ENCODE peak calls at places on chromosomes 4 and X, in six cellular contexts. H is HepG2, B is GM12878, Z is A549, J is upper lobe of left lung, Q is K562. I is an unnamed sample.

GRCh38 chr4:37648084-37648817 is 37.9 kb downstream of the RELL1 start:
- ATAC-seq in Q (peak; percentile 64), J (peak; percentile 86), Z (peak; percentile 97), H (peak; percentile 95), B (no peak), I (peak; percentile 80)

GRCh38 chrX:137362583-137362982 is 203.3 kb upstream of the ZIC3 start:
- ATAC-seq in B (no peak), H (peak; percentile 71), Q (no peak), J (no peak), Z (no peak), I (no peak)

GRCh38 chr4:11297627-11298026 is 131.1 kb downstream of the HS3ST1 start:
- ATAC-seq in Q (no peak), B (peak; percentile 49), J (no peak), Z (no peak), H (no peak), I (no peak)

GRCh38 chr4:116005806-116006088 is 892.3 kb upstream of the NDST4 start:
- ATAC-seq in Q (no peak), J (no peak), Z (no peak), H (no peak), B (peak; percentile 26), I (no peak)

GRCh38 chrX:10208281-10208856 is 51.6 kb downstream of the CLCN4 start:
- ATAC-seq in Q (no peak), J (no peak), H (no peak), Z (no peak), B (no peak), I (no peak)

GRCh38 chr4:20662851-20663250 is 37.4 kb upstream of the PACRGL start:
- ATAC-seq in J (no peak), Z (no peak), Q (no peak), B (no peak), H (no peak), I (no peak)

GRCh38 chr4:125321709-125322362 is 7.1 kb downstream of the FAT4 start:
- ATAC-seq in Q (no peak), J (no peak), B (no peak), Z (no peak), H (no peak), I (peak; percentile 42)

GRCh38 chrX:23497919-23498318 is 163.3 kb downstream of the PTCHD1 start:
- ATAC-seq in Q (no peak), H (no peak), J (no peak), B (peak; percentile 57), Z (no peak), I (no peak)

GRCh38 chrX:112694811-112695210 is 15.1 kb upstream of the LHFPL1 start:
- ATAC-seq in Q (no peak), H (no peak), Z (no peak), J (no peak), B (no peak), I (no peak)

GRCh38 chr4:86300516-86300915 is 59.3 kb downstream of the MAPK10 start:
- ATAC-seq in H (no peak), Q (no peak), J (no peak), Z (no peak), B (no peak), I (no peak)
- TF ChIP-seq EP300 in H (no peak), Q (no peak), J (no peak), Z (no peak), B (no peak), I (no peak)

GRCh38 chrX:98459669-98460068 is 1576.0 kb downstream of the RPA4 start:
- ATAC-seq in B (no peak), J (no peak), Q (no peak), Z (no peak), H (no peak), I (no peak)
- TF ChIP-seq EP300 in B (no peak), J (no peak), Q (no peak), Z (no peak), H (no peak), I (no peak)

DNA sequence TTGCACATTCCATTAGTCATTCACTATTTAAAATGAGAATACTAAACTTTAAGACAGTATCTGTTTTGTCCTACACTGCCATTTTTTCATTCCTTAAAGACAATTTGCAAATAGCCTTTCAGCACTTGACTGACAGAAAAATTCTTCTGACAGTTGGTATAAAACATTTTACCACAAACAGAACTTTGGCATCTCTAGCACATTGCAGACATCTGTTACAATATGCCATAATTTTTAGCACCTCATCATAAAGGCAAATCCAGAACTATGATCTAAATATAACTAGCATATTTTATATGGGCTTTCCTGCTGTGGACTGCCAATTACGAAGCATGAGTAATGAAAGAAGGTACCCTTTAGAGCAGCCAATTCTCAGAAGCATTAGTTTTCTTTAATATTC is 647.4 kb upstream of the GALNT7 start:
- ATAC-seq in Q (no peak), J (no peak), Z (no peak), H (no peak), B (no peak), I (no peak)
- TF ChIP-seq EP300 in Q (no peak), J (no peak), Z (no peak), H (no peak), B (no peak), I (no peak)

GRCh38 chrX:2764766-2765666 is 13.2 kb downstream of the XG start:
- ATAC-seq in J (no peak), H (no peak), Q (no peak), B (no peak), Z (no peak), I (no peak)

GRCh38 chrX:2769615-2770014 is 17.8 kb downstream of the XG start:
- ATAC-seq in J (no peak), H (no peak), Z (no peak), B (no peak), Q (no peak), I (no peak)

GRCh38 chrX:2766921-2767320 is 15.1 kb downstream of the XG start:
- ATAC-seq in H (no peak), B (no peak), Z (no peak), J (no peak), Q (no peak), I (no peak)

DNA sequence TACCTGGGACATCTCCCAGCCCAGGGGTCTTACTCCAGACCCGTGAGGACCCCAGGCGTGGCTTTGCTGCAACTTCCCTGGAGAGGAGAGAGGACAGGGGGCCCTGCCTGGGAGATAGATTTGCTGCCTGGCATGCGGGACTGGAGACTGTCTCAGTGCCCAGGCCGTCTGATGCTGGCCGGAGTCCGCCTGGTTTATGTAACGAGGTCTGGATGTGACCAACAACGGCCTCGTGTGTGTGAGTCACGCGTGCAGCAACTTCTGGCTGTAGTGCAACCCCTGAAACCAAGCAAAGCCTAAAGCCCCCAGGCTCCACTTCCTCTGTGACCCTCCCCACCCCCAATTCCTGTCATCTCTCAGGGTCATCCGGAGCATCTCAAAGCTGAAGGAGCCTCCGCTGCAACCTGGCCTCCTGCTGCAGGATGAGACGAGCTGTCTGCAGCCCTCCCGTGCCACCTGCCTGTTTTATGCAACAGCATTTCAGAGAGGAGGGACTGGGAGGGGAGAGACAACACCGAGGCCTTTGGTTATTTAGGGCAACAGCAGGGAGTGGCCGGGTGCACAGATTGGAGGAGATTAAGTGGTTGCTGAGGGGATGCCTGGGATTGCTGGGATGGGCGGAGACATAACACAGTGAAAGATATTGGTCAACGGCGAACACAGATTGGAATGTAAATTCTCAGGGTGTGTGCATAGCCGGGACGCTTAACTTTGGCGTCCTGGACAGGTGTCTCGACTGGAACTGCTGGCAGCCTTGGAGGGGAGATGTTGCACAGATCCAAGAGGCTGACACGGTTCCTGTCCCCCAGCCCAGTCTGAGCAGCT is 16.0 kb downstream of the XG start:
- ATAC-seq in H (peak; percentile 79), J (peak; percentile 89), B (no peak), Z (peak; percentile 94), Q (peak; percentile 39), I (peak; percentile 69)
- TF ChIP-seq EP300 in H (no peak), J (no peak), B (no peak), Z (no peak), Q (no peak), I (no peak)

GRCh38 chr4:173656898-173657297 is 126.9 kb upstream of the HAND2 start:
- ATAC-seq in Z (no peak), J (no peak), H (no peak), B (no peak), Q (no peak), I (no peak)

GRCh38 chr4:173647902-173648301 is 117.9 kb upstream of the HAND2 start:
- ATAC-seq in H (no peak), Q (no peak), B (no peak), J (no peak), Z (no peak), I (no peak)

GRCh38 chr4:173652283-173652931 is 122.4 kb upstream of the HAND2 start:
- ATAC-seq in J (no peak), Z (no peak), Q (no peak), H (no peak), B (no peak), I (peak; percentile 72)

DNA sequence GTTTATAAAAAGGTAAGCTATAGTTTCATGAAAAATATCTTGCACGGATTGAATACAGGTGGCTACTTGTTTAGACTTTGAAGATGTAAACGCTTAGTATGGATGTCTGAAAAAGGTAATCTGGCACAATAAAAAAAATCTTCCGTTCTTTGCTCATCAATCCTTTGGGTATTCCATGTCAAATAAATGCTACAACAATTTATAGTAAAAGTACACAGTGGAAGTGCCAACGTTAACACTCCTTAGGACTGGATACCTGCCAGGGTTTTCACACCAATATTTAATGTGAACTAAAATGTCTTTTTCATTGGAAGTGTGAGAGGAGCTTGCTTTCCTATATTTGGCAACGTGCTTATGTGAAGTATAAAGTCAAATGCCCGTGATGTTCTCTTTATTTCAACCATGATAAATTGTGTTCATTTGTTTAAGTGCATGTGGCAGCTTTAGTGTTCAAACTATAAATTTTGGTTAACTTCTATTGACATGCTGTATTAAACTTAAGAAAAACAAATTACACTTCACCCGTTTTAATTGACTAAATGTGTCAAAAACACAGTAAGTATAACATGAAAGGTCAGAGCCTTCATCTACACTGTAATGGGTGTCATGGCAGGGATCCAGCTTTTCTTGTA is 121.7 kb upstream of the HAND2 start:
- ATAC-seq in H (no peak), Q (no peak), Z (no peak), B (no peak), J (no peak), I (no peak)
- TF ChIP-seq EP300 in H (no peak), Q (no peak), Z (no peak), B (no peak), J (no peak), I (no peak)

DNA sequence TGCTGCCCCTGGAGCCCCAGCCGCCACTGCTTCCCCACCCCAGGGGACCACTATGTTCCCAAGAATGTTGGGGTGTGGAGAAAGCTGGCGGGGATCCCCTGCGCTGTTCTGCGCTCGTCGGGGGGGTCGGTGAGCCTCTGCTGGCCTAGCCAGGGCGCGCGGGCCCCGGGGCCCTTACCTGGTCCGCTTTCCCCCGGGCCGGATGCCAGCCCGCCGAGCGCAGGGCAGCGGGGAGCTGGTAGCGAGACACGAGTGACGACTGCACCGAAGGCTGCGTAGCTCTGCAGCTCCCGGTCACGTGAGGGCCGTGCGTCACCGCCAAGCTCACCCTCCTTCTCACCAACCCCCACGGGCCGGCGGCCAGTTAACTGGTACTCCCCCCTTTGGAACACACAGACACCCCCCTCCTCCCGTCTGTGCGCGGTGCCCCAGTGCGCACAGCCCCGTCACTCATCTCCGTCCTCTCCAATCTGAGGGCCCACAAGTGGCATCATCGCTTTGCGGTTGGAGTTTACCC is at the start of gene BEX1:
- ATAC-seq in H (peak; percentile 93), Z (no peak), J (peak; percentile 55), B (no peak), Q (no peak), I (peak; percentile 51)
- TF ChIP-seq EP300 in H (no peak), Z (no peak), J (no peak), B (no peak), Q (no peak), I (no peak)

GRCh38 chrX:119734897-119735339 is 23.5 kb upstream of the SOWAHD start:
- ATAC-seq in B (no peak), J (peak; percentile 63), Q (no peak), Z (peak; percentile 36), H (peak; percentile 59), I (peak; percentile 42)
- TF ChIP-seq EP300 in B (no peak), J (no peak), Q (no peak), Z (no peak), H (no peak), I (no peak)

GRCh38 chrX:71068052-71068918 is at the start of gene SNX12:
- ATAC-seq in Z (peak; percentile 98), Q (peak; percentile 97), B (peak; percentile 97), J (peak; percentile 100), H (peak; percentile 99), I (peak; percentile 99)
- TF ChIP-seq EP300 in Z (peak; percentile 17), Q (no peak), B (no peak), J (no peak), H (no peak), I (no peak)